ENCODE peak calls at places on chromosomes 5 and 9, in five cellular contexts. R is skeletal muscle cell; Q is glutamatergic neuron; K is stomach; V is effector CD4-positive, alpha-beta T cell. B is an unnamed sample.

GRCh38 chr5:20420991-20421595 is 433.1 kb upstream of the CDH18 start:
- DNase-seq in K (no peak), R (no peak), Q (no peak), V (no peak), B (no peak)

GRCh38 chr9:94586814-94587213 is 6.8 kb downstream of the FBP2 start:
- DNase-seq in K (no peak), R (peak), Q (no peak), V (no peak), B (peak)

GRCh38 chr9:129406278-129407225 is 214.3 kb downstream of the C9orf50 start:
- DNase-seq in Q (peak), V (no peak), K (peak), R (no peak), B (no peak)

GRCh38 chr9:89313842-89314241 is 2.8 kb downstream of the CKS2 start:
- DNase-seq in K (no peak), Q (no peak), R (no peak), V (no peak), B (no peak)

GRCh38 chr9:109010676-109011655 is 2.3 kb downstream of the CTNNAL1 start:
- DNase-seq in R (peak), K (no peak), Q (no peak), V (peak), B (no peak)

GRCh38 chr5:133589286-133589685 is 23.1 kb downstream of the FSTL4 start:
- DNase-seq in K (no peak), Q (no peak), R (no peak), V (no peak), B (no peak)

GRCh38 chr9:89778100-89779085 is 173.6 kb downstream of the GADD45G start:
- DNase-seq in K (no peak), V (no peak), Q (no peak), R (no peak), B (no peak)

GRCh38 chr9:88775037-88775471 is 216.2 kb upstream of the S1PR3 start:
- DNase-seq in K (peak), V (no peak), R (peak), Q (no peak), B (peak)

GRCh38 chr5:141040093-141040762 is 10.9 kb upstream of the PCDHB1 start:
- DNase-seq in R (no peak), Q (peak), K (no peak), V (no peak), B (no peak)